ENCODE peak calls at places on chromosomes 16 and 17, in nine cellular contexts. M is A549, I is lower leg skin, K is tibial nerve, W is IMR-90, C is body of pancreas, Y is ovary, A is sigmoid colon, F is GM12891. U is an unnamed sample.

GRCh38 chr17:5131146-5131715 is 15.4 kb downstream of the USP6 start:
- DNase-seq in M (no peak), W (no peak), F (no peak), Y (no peak), K (no peak), I (no peak), C (no peak), A (no peak), U (no peak)

GRCh38 chr16:2584742-2585650 is 47.2 kb downstream of the PDPK1 start:
- DNase-seq in I (peak; percentile 57), W (peak; percentile 16), A (peak; percentile 78), Y (peak; percentile 66), M (no peak), C (no peak), K (peak; percentile 61), F (no peak), U (no peak)

GRCh38 chr16:668519-669171 is 713 bp downstream of the RHOT2 start:
- DNase-seq in F (no peak), W (no peak), K (no peak), M (no peak), A (no peak), Y (no peak), C (no peak), I (no peak), U (no peak)

GRCh38 chr16:31467151-31467550 is 4.8 kb upstream of the TGFB1I1 start:
- DNase-seq in M (no peak), F (no peak), I (no peak), Y (peak; percentile 5), A (peak; percentile 24), W (no peak), K (no peak), C (no peak), U (no peak)

GRCh38 chr17:68238894-68239293 is 8.9 kb upstream of the AMZ2 start:
- DNase-seq in Y (no peak), F (no peak), I (peak; percentile 32), M (no peak), C (no peak), A (no peak), K (no peak), W (no peak), U (no peak)

GRCh38 chr16:12992066-12992465 is 90.7 kb downstream of the SHISA9 start:
- DNase-seq in M (no peak), A (no peak), I (no peak), W (no peak), F (no peak), K (no peak), C (no peak), Y (no peak), U (no peak)

GRCh38 chr16:88303890-88304819 is 78.6 kb upstream of the ZNF469 start:
- DNase-seq in W (peak; percentile 98), Y (peak; percentile 36), F (no peak), I (no peak), K (no peak), M (peak; percentile 38), C (peak; percentile 18), A (peak; percentile 78), U (peak; percentile 78)

GRCh38 chr17:4490637-4491061 is 8.0 kb upstream of the SPNS2 start:
- DNase-seq in K (no peak), W (no peak), A (no peak), Y (no peak), C (no peak), M (no peak), F (no peak), I (no peak), U (no peak)

GRCh38 chr16:65909310-65910050 is 457.0 kb upstream of the CDH5 start:
- DNase-seq in F (no peak), C (no peak), W (no peak), M (no peak), K (no peak), I (no peak), Y (no peak), A (no peak), U (no peak)

GRCh38 chr17:10631048-10631700 is 25.9 kb downstream of the MYH3 start:
- DNase-seq in M (peak; percentile 43), A (no peak), W (peak; percentile 10), F (peak; percentile 30), C (peak; percentile 14), I (no peak), K (no peak), Y (no peak), U (peak; percentile 51)

GRCh38 chr17:62737513-62737912 is 70.6 kb downstream of the MARCHF10 start:
- DNase-seq in M (no peak), I (peak; percentile 56), F (no peak), W (no peak), K (no peak), A (no peak), Y (no peak), C (no peak), U (no peak)

GRCh38 chr17:16440814-16441629 is 25.7 kb downstream of the TRPV2 start:
- DNase-seq in C (no peak), A (no peak), I (no peak), M (no peak), Y (no peak), K (no peak), F (no peak), W (no peak), U (no peak)

GRCh38 chr16:68227850-68228553 is 7.9 kb downstream of the ESRP2 start:
- DNase-seq in M (no peak), I (peak; percentile 82), Y (no peak), C (peak; percentile 95), F (no peak), A (peak; percentile 64), W (no peak), K (no peak), U (no peak)

GRCh38 chr16:86805210-86805609 is 226.9 kb downstream of the FOXL1 start:
- DNase-seq in I (peak; percentile 72), K (no peak), W (no peak), C (no peak), F (no peak), Y (no peak), A (peak; percentile 48), M (no peak), U (no peak)

GRCh38 chr16:29117631-29118030 is 132.8 kb downstream of the LAT start:
- DNase-seq in C (no peak), I (peak; percentile 50), K (no peak), Y (no peak), A (no peak), W (no peak), F (no peak), M (no peak), U (no peak)

GRCh38 chr16:14086477-14086876 is 15.4 kb downstream of the MRTFB start:
- DNase-seq in C (no peak), A (no peak), F (no peak), W (no peak), I (no peak), K (no peak), Y (no peak), M (no peak), U (no peak)

GRCh38 chr17:68763551-68763950 is 162.4 kb upstream of the FAM20A start:
- DNase-seq in F (no peak), M (no peak), A (no peak), C (no peak), Y (no peak), I (no peak), K (no peak), W (peak; percentile 40), U (no peak)

GRCh38 chr16:4684763-4685162 is 8.6 kb upstream of the NUDT16L1 start:
- DNase-seq in Y (no peak), I (no peak), C (no peak), M (no peak), K (no peak), W (no peak), F (no peak), A (peak; percentile 62), U (no peak)

GRCh38 chr17:29279397-29280070 is 14.4 kb downstream of the NUFIP2 start:
- DNase-seq in K (no peak), W (no peak), C (no peak), F (no peak), A (no peak), I (no peak), M (no peak), Y (no peak), U (no peak)
- TF ChIP-seq POLR2A in K (no peak), W (no peak), C (no peak), F (peak; percentile 40), A (no peak), I (no peak), M (no peak), Y (no peak), U (no peak)

DNA sequence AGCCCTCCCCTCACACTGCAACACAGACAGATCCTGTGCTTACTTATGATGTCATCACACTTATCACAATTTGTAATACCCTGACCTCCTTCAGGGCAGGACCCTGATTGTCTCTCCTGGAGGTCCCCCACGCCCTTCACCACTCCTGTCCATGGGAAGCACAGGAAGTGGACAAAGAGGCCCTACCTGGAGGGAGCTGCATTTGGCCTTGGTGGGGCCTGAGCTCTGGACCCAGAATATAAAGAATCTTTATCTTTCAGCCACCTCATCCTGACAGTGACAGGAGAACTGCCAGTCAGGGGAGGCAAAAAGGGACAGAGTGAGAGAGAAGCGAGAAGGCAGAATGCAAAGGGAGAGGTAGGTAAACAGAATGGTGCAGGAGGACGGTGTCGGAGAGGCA is 303.4 kb upstream of the N4BP1 start:
- DNase-seq in A (no peak), K (no peak), W (no peak), I (peak; percentile 49), F (no peak), Y (no peak), C (no peak), M (no peak), U (no peak)
- TF ChIP-seq POLR2A in A (no peak), K (no peak), W (no peak), I (no peak), F (no peak), Y (no peak), C (no peak), M (no peak), U (no peak)

GRCh38 chr17:81295678-81296381 is 723 bp upstream of the SLC38A10 start:
- DNase-seq in C (peak; percentile 89), F (no peak), M (peak; percentile 91), W (peak; percentile 33), K (no peak), A (no peak), I (no peak), Y (no peak), U (peak; percentile 47)
- TF ChIP-seq POLR2A in C (peak; percentile 40), F (no peak), M (peak; percentile 17), W (no peak), K (no peak), A (no peak), I (no peak), Y (no peak), U (no peak)

DNA sequence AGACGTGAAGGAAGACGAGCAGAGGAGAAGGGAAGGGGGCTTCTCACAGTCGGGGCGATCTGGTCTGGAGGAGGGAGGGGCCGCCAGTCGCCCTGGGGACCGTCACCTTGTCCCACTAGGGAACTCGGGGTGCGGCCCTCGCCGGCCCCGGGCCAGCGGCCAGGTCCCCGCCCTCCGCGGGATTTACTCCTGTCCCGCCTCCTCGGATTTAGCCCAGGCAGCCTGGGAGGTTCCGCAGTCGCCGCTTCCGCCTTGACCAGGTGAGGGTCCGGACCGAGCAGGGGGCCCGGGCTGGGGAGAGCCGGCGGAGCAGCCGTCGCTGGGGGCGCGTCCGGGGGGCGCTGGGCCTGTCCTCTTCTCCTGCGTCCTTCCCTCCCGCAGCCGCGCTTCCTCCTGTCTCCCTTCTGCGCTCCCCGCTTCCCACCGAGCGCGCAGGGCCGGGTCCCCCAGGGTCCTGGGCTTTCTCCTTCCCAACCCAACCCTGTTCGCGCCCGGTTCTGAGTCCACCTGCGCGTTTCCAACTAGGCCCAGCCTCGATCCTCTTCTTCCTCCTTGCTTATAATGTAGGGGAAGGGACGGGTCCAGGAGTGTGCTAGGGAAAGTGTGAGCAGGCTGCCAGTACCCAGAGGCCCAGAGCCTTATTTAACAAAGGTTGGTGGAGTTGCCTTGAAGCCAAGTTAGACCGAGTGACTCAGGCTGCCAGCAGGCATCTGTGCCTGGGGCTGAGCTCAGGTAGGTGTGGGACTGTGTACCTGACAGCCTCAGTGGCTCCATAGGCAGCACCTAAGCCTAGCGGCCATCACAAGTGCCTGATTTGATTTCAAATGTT is at the start of gene TNK1:
- DNase-seq in K (no peak), A (peak; percentile 86), Y (peak; percentile 68), C (peak; percentile 87), F (no peak), I (peak; percentile 95), M (no peak), W (no peak), U (no peak)
- TF ChIP-seq POLR2A in K (no peak), A (no peak), Y (peak; percentile 55), C (peak; percentile 67), F (no peak), I (no peak), M (peak; percentile 35), W (no peak), U (no peak)